ENCODE peak calls at places on chromosomes 4 and X, in ten cellular contexts. One of them, this sample, is unnamed. For H3K36me3, the result is how much of the 10 kb centered on the place peaks cover.

GRCh38 chrX:120653000-120653399 is 23.1 kb upstream of the C1GALT1C1 start:
- DNase-seq in cardiac muscle cell: no peak
- DNase-seq in astrocyte: no peak
- DNase-seq in pancreas: no peak
- DNase-seq in GM23338: no peak
- DNase-seq in spleen: no peak
- DNase-seq in left lung: no peak
- DNase-seq in psoas muscle: no peak
- DNase-seq in endodermal cell: no peak
- DNase-seq in CD8-positive, alpha-beta memory T cell: no peak
- DNase-seq in this sample: peak

GRCh38 chr4:54315561-54315960 is 86.5 kb downstream of the PDGFRA start:
- DNase-seq in cardiac muscle cell: no peak
- DNase-seq in CD8-positive, alpha-beta memory T cell: no peak
- DNase-seq in endodermal cell: no peak
- DNase-seq in psoas muscle: no peak
- DNase-seq in left lung: no peak
- DNase-seq in GM23338: no peak
- DNase-seq in astrocyte: no peak
- DNase-seq in spleen: no peak
- DNase-seq in pancreas: no peak
- DNase-seq in this sample: no peak

GRCh38 chrX:149865390-149865789 is 15.6 kb upstream of the MAGEA8 start:
- DNase-seq in CD8-positive, alpha-beta memory T cell: no peak
- DNase-seq in GM23338: no peak
- DNase-seq in spleen: no peak
- DNase-seq in left lung: no peak
- DNase-seq in cardiac muscle cell: no peak
- DNase-seq in astrocyte: no peak
- DNase-seq in endodermal cell: no peak
- DNase-seq in pancreas: no peak
- DNase-seq in psoas muscle: no peak
- DNase-seq in this sample: no peak

GRCh38 chr4:71206763-71207162 is 132.1 kb upstream of the SLC4A4 start:
- DNase-seq in cardiac muscle cell: no peak
- DNase-seq in endodermal cell: no peak
- DNase-seq in psoas muscle: no peak
- DNase-seq in pancreas: no peak
- DNase-seq in spleen: no peak
- DNase-seq in left lung: no peak
- DNase-seq in astrocyte: peak
- DNase-seq in CD8-positive, alpha-beta memory T cell: no peak
- DNase-seq in GM23338: no peak
- DNase-seq in this sample: no peak

GRCh38 chr4:106854970-106855369 is 181.1 kb downstream of the DKK2 start:
- DNase-seq in astrocyte: no peak
- DNase-seq in GM23338: no peak
- DNase-seq in left lung: no peak
- DNase-seq in spleen: no peak
- DNase-seq in endodermal cell: no peak
- DNase-seq in CD8-positive, alpha-beta memory T cell: no peak
- DNase-seq in cardiac muscle cell: no peak
- DNase-seq in psoas muscle: no peak
- DNase-seq in pancreas: no peak
- DNase-seq in this sample: peak

GRCh38 chr4:106676173-106676921 is 307.8 kb upstream of the GIMD1 start:
- DNase-seq in spleen: no peak
- DNase-seq in endodermal cell: no peak
- DNase-seq in GM23338: no peak
- DNase-seq in left lung: no peak
- DNase-seq in CD8-positive, alpha-beta memory T cell: no peak
- DNase-seq in astrocyte: peak
- DNase-seq in cardiac muscle cell: no peak
- DNase-seq in pancreas: no peak
- DNase-seq in psoas muscle: no peak
- DNase-seq in this sample: no peak

GRCh38 chr4:41400296-41400695 is 137.7 kb upstream of the LIMCH1 start:
- DNase-seq in spleen: no peak
- DNase-seq in CD8-positive, alpha-beta memory T cell: no peak
- DNase-seq in psoas muscle: no peak
- DNase-seq in astrocyte: peak
- DNase-seq in endodermal cell: no peak
- DNase-seq in cardiac muscle cell: no peak
- DNase-seq in pancreas: no peak
- DNase-seq in GM23338: no peak
- DNase-seq in left lung: no peak
- DNase-seq in this sample: no peak

GRCh38 chr4:67735325-67735724 is 18.9 kb downstream of the GNRHR start:
- DNase-seq in astrocyte: no peak
- DNase-seq in CD8-positive, alpha-beta memory T cell: no peak
- DNase-seq in cardiac muscle cell: no peak
- DNase-seq in endodermal cell: no peak
- DNase-seq in GM23338: no peak
- DNase-seq in pancreas: no peak
- DNase-seq in left lung: no peak
- DNase-seq in spleen: no peak
- DNase-seq in psoas muscle: no peak
- DNase-seq in this sample: no peak

GRCh38 chrX:50814701-50815476 is 895 bp upstream of the SHROOM4 start:
- DNase-seq in CD8-positive, alpha-beta memory T cell: no peak
- DNase-seq in pancreas: no peak
- DNase-seq in psoas muscle: peak
- DNase-seq in left lung: no peak
- DNase-seq in endodermal cell: no peak
- DNase-seq in spleen: no peak
- DNase-seq in astrocyte: peak
- DNase-seq in GM23338: no peak
- DNase-seq in cardiac muscle cell: no peak
- DNase-seq in this sample: no peak

GRCh38 chr4:184329235-184330007 is 111.7 kb upstream of the ENPP6 start:
- DNase-seq in CD8-positive, alpha-beta memory T cell: no peak
- DNase-seq in GM23338: no peak
- DNase-seq in left lung: no peak
- DNase-seq in endodermal cell: peak
- DNase-seq in spleen: no peak
- DNase-seq in pancreas: no peak
- DNase-seq in psoas muscle: no peak
- DNase-seq in cardiac muscle cell: no peak
- DNase-seq in astrocyte: no peak
- DNase-seq in this sample: no peak

GRCh38 chrX:70481871-70482270 is 37.2 kb downstream of the DLG3 start:
- DNase-seq in pancreas: no peak
- DNase-seq in spleen: no peak
- DNase-seq in endodermal cell: no peak
- DNase-seq in psoas muscle: no peak
- DNase-seq in astrocyte: no peak
- DNase-seq in cardiac muscle cell: no peak
- DNase-seq in GM23338: no peak
- DNase-seq in CD8-positive, alpha-beta memory T cell: no peak
- DNase-seq in left lung: no peak
- DNase-seq in this sample: no peak

GRCh38 chrX:97334850-97335249 is 451.1 kb downstream of the RPA4 start:
- DNase-seq in endodermal cell: no peak
- DNase-seq in left lung: no peak
- DNase-seq in cardiac muscle cell: no peak
- DNase-seq in spleen: no peak
- DNase-seq in astrocyte: no peak
- DNase-seq in psoas muscle: no peak
- DNase-seq in CD8-positive, alpha-beta memory T cell: no peak
- DNase-seq in GM23338: no peak
- DNase-seq in pancreas: no peak
- DNase-seq in this sample: no peak

GRCh38 chr4:56480691-56481090 is 13.3 kb downstream of the SRP72 start:
- DNase-seq in spleen: no peak
- DNase-seq in GM23338: no peak
- DNase-seq in cardiac muscle cell: no peak
- DNase-seq in astrocyte: no peak
- DNase-seq in pancreas: no peak
- DNase-seq in CD8-positive, alpha-beta memory T cell: no peak
- DNase-seq in endodermal cell: no peak
- DNase-seq in psoas muscle: no peak
- DNase-seq in left lung: no peak
- DNase-seq in this sample: no peak
- H3K36me3 ChIP-seq in spleen: half or more
- H3K36me3 ChIP-seq in GM23338: half or more
- H3K36me3 ChIP-seq in cardiac muscle cell: half or more
- H3K36me3 ChIP-seq in astrocyte: under half
- H3K36me3 ChIP-seq in pancreas: under half
- H3K36me3 ChIP-seq in CD8-positive, alpha-beta memory T cell: under half
- H3K36me3 ChIP-seq in endodermal cell: half or more
- H3K36me3 ChIP-seq in psoas muscle: under half
- H3K36me3 ChIP-seq in left lung: half or more
- H3K36me3 ChIP-seq in this sample: under half

GRCh38 chr4:186666252-186666651 is 57.4 kb downstream of the FAT1 start:
- DNase-seq in psoas muscle: no peak
- DNase-seq in astrocyte: no peak
- DNase-seq in pancreas: no peak
- DNase-seq in cardiac muscle cell: no peak
- DNase-seq in CD8-positive, alpha-beta memory T cell: no peak
- DNase-seq in left lung: no peak
- DNase-seq in GM23338: no peak
- DNase-seq in endodermal cell: no peak
- DNase-seq in spleen: no peak
- DNase-seq in this sample: no peak
- H3K36me3 ChIP-seq in psoas muscle: under half
- H3K36me3 ChIP-seq in astrocyte: under half
- H3K36me3 ChIP-seq in pancreas: under half
- H3K36me3 ChIP-seq in cardiac muscle cell: under half
- H3K36me3 ChIP-seq in CD8-positive, alpha-beta memory T cell: under half
- H3K36me3 ChIP-seq in left lung: under half
- H3K36me3 ChIP-seq in GM23338: under half
- H3K36me3 ChIP-seq in endodermal cell: under half
- H3K36me3 ChIP-seq in spleen: under half
- H3K36me3 ChIP-seq in this sample: under half

GRCh38 chr4:7760228-7760627 is 179.4 kb downstream of the AFAP1 start:
- DNase-seq in pancreas: no peak
- DNase-seq in left lung: no peak
- DNase-seq in cardiac muscle cell: no peak
- DNase-seq in endodermal cell: no peak
- DNase-seq in astrocyte: no peak
- DNase-seq in GM23338: no peak
- DNase-seq in psoas muscle: no peak
- DNase-seq in CD8-positive, alpha-beta memory T cell: no peak
- DNase-seq in spleen: peak
- DNase-seq in this sample: no peak

GRCh38 chr4:7758444-7758815 is 181.2 kb downstream of the AFAP1 start:
- DNase-seq in astrocyte: no peak
- DNase-seq in endodermal cell: no peak
- DNase-seq in CD8-positive, alpha-beta memory T cell: no peak
- DNase-seq in GM23338: no peak
- DNase-seq in pancreas: no peak
- DNase-seq in spleen: peak
- DNase-seq in left lung: no peak
- DNase-seq in cardiac muscle cell: no peak
- DNase-seq in psoas muscle: no peak
- DNase-seq in this sample: no peak

GRCh38 chr4:7759635-7760034 is 180.0 kb downstream of the AFAP1 start:
- DNase-seq in left lung: no peak
- DNase-seq in GM23338: no peak
- DNase-seq in psoas muscle: no peak
- DNase-seq in cardiac muscle cell: no peak
- DNase-seq in spleen: peak
- DNase-seq in CD8-positive, alpha-beta memory T cell: no peak
- DNase-seq in endodermal cell: no peak
- DNase-seq in pancreas: no peak
- DNase-seq in astrocyte: no peak
- DNase-seq in this sample: no peak

GRCh38 chr4:7757501-7758443 is 181.9 kb downstream of the AFAP1 start:
- DNase-seq in GM23338: no peak
- DNase-seq in cardiac muscle cell: peak
- DNase-seq in endodermal cell: no peak
- DNase-seq in psoas muscle: no peak
- DNase-seq in CD8-positive, alpha-beta memory T cell: no peak
- DNase-seq in spleen: peak
- DNase-seq in left lung: no peak
- DNase-seq in astrocyte: no peak
- DNase-seq in pancreas: no peak
- DNase-seq in this sample: peak

DNA sequence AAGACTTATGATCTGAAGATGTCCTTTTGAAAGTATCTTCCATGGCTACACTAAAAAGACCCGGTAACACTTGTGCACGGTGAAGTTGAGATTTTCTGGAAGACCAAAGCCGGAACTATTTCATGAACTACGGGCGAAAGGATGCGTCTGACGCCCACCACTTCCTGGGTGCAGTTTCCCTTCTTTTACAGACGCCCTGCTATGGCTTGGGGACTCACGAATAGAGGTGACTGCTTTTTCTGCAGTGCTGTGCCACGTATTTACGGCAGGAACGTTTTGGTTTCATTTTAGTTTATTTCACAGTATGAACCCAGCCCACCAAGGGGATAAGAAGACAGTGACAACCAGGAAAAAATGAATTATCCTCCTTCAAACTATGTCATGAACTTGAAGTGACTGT is 180.4 kb downstream of the AFAP1 start:
- DNase-seq in CD8-positive, alpha-beta memory T cell: peak
- DNase-seq in astrocyte: no peak
- DNase-seq in psoas muscle: no peak
- DNase-seq in cardiac muscle cell: no peak
- DNase-seq in spleen: peak
- DNase-seq in GM23338: no peak
- DNase-seq in endodermal cell: no peak
- DNase-seq in left lung: no peak
- DNase-seq in pancreas: no peak
- DNase-seq in this sample: peak
- H3K36me3 ChIP-seq in CD8-positive, alpha-beta memory T cell: under half
- H3K36me3 ChIP-seq in astrocyte: under half
- H3K36me3 ChIP-seq in psoas muscle: under half
- H3K36me3 ChIP-seq in cardiac muscle cell: under half
- H3K36me3 ChIP-seq in spleen: under half
- H3K36me3 ChIP-seq in GM23338: under half
- H3K36me3 ChIP-seq in endodermal cell: under half
- H3K36me3 ChIP-seq in left lung: under half
- H3K36me3 ChIP-seq in pancreas: under half
- H3K36me3 ChIP-seq in this sample: under half

GRCh38 chr4:62252728-62253127 is 1052.6 kb downstream of the ADGRL3 start:
- DNase-seq in astrocyte: no peak
- DNase-seq in left lung: no peak
- DNase-seq in endodermal cell: no peak
- DNase-seq in pancreas: no peak
- DNase-seq in CD8-positive, alpha-beta memory T cell: no peak
- DNase-seq in cardiac muscle cell: no peak
- DNase-seq in spleen: no peak
- DNase-seq in psoas muscle: no peak
- DNase-seq in GM23338: no peak
- DNase-seq in this sample: no peak

GRCh38 chr4:62260256-62260655 is 1060.1 kb downstream of the ADGRL3 start:
- DNase-seq in left lung: no peak
- DNase-seq in psoas muscle: no peak
- DNase-seq in pancreas: no peak
- DNase-seq in CD8-positive, alpha-beta memory T cell: no peak
- DNase-seq in cardiac muscle cell: no peak
- DNase-seq in astrocyte: no peak
- DNase-seq in endodermal cell: peak
- DNase-seq in GM23338: peak
- DNase-seq in spleen: no peak
- DNase-seq in this sample: no peak

DNA sequence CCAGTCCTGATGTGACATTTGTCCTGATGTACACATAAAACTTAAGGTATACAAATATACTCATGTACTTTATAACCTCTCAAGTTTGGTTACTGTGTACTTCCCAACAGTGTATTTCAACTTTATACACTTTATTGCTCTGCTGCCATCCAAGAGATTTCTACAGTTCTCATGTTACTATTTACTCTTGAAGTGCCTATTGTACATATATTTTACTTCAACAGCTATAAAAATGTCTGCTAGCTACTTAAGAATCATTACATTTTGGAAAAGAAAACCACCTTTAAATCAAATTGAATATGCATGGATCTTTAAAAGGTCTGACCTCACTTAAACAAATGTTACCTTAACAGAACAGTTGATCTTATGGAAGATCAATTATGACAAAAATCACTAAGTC is 1056.3 kb downstream of the ADGRL3 start:
- DNase-seq in astrocyte: no peak
- DNase-seq in cardiac muscle cell: no peak
- DNase-seq in CD8-positive, alpha-beta memory T cell: no peak
- DNase-seq in left lung: no peak
- DNase-seq in GM23338: no peak
- DNase-seq in endodermal cell: no peak
- DNase-seq in psoas muscle: no peak
- DNase-seq in pancreas: no peak
- DNase-seq in spleen: no peak
- DNase-seq in this sample: no peak
- H3K36me3 ChIP-seq in astrocyte: under half
- H3K36me3 ChIP-seq in cardiac muscle cell: under half
- H3K36me3 ChIP-seq in CD8-positive, alpha-beta memory T cell: under half
- H3K36me3 ChIP-seq in left lung: under half
- H3K36me3 ChIP-seq in GM23338: under half
- H3K36me3 ChIP-seq in endodermal cell: under half
- H3K36me3 ChIP-seq in psoas muscle: under half
- H3K36me3 ChIP-seq in pancreas: under half
- H3K36me3 ChIP-seq in spleen: under half
- H3K36me3 ChIP-seq in this sample: under half